ENCODE peak calls at places on chromosomes 13 and 19, in eight cellular contexts. One of them, this sample, is unnamed.

GRCh38 chr19:20005741-20006140 is 33.6 kb downstream of the ZNF682 start:
- DNase-seq in ELR: no peak
- DNase-seq in stimulated activated CD4-positive, alpha-beta T cell treated with anti-CD3 and anti-CD28 coated beads, Interleukin-4, amount 100 ng/mL, for 4 hours: no peak
- DNase-seq in Peyer's patch: no peak
- DNase-seq in IMR-90: no peak
- DNase-seq in stimulated activated naive CD8-positive, alpha-beta T cell treated with anti-CD3 and anti-CD28 coated beads, Interleukin-15, Interleukin-2, amounts not matched to agents 100 U/mL and 50 U/mL, for 24 hours: no peak
- DNase-seq in LNCaP clone FGC: no peak
- DNase-seq in lower lobe of right lung: no peak
- DNase-seq in this sample: no peak

GRCh38 chr13:66397133-66397532 is 833.0 kb downstream of the PCDH9 start:
- DNase-seq in ELR: no peak
- DNase-seq in stimulated activated CD4-positive, alpha-beta T cell treated with anti-CD3 and anti-CD28 coated beads, Interleukin-4, amount 100 ng/mL, for 4 hours: no peak
- DNase-seq in Peyer's patch: no peak
- DNase-seq in IMR-90: no peak
- DNase-seq in stimulated activated naive CD8-positive, alpha-beta T cell treated with anti-CD3 and anti-CD28 coated beads, Interleukin-15, Interleukin-2, amounts not matched to agents 100 U/mL and 50 U/mL, for 24 hours: no peak
- DNase-seq in LNCaP clone FGC: no peak
- DNase-seq in lower lobe of right lung: no peak
- DNase-seq in this sample: no peak

GRCh38 chr13:26663801-26664200 is 96.8 kb downstream of the GPR12 start:
- DNase-seq in ELR: no peak
- DNase-seq in stimulated activated CD4-positive, alpha-beta T cell treated with anti-CD3 and anti-CD28 coated beads, Interleukin-4, amount 100 ng/mL, for 4 hours: no peak
- DNase-seq in Peyer's patch: no peak
- DNase-seq in IMR-90: no peak
- DNase-seq in stimulated activated naive CD8-positive, alpha-beta T cell treated with anti-CD3 and anti-CD28 coated beads, Interleukin-15, Interleukin-2, amounts not matched to agents 100 U/mL and 50 U/mL, for 24 hours: no peak
- DNase-seq in LNCaP clone FGC: peak
- DNase-seq in lower lobe of right lung: no peak
- DNase-seq in this sample: no peak

GRCh38 chr19:46495789-46496099 is at the start of gene PNMA8B:
- DNase-seq in ELR: no peak
- DNase-seq in stimulated activated CD4-positive, alpha-beta T cell treated with anti-CD3 and anti-CD28 coated beads, Interleukin-4, amount 100 ng/mL, for 4 hours: peak
- DNase-seq in Peyer's patch: no peak
- DNase-seq in IMR-90: peak
- DNase-seq in stimulated activated naive CD8-positive, alpha-beta T cell treated with anti-CD3 and anti-CD28 coated beads, Interleukin-15, Interleukin-2, amounts not matched to agents 100 U/mL and 50 U/mL, for 24 hours: peak
- DNase-seq in LNCaP clone FGC: no peak
- DNase-seq in lower lobe of right lung: peak
- DNase-seq in this sample: peak

GRCh38 chr19:17686592-17687042 is 1.5 kb downstream of the UNC13A start:
- DNase-seq in ELR: peak
- DNase-seq in stimulated activated CD4-positive, alpha-beta T cell treated with anti-CD3 and anti-CD28 coated beads, Interleukin-4, amount 100 ng/mL, for 4 hours: peak
- DNase-seq in Peyer's patch: no peak
- DNase-seq in IMR-90: no peak
- DNase-seq in stimulated activated naive CD8-positive, alpha-beta T cell treated with anti-CD3 and anti-CD28 coated beads, Interleukin-15, Interleukin-2, amounts not matched to agents 100 U/mL and 50 U/mL, for 24 hours: no peak
- DNase-seq in LNCaP clone FGC: no peak
- DNase-seq in lower lobe of right lung: no peak
- DNase-seq in this sample: peak

GRCh38 chr13:99751517-99752199 is 219.9 kb downstream of the ZIC5 start:
- DNase-seq in ELR: no peak
- DNase-seq in stimulated activated CD4-positive, alpha-beta T cell treated with anti-CD3 and anti-CD28 coated beads, Interleukin-4, amount 100 ng/mL, for 4 hours: no peak
- DNase-seq in Peyer's patch: no peak
- DNase-seq in IMR-90: no peak
- DNase-seq in stimulated activated naive CD8-positive, alpha-beta T cell treated with anti-CD3 and anti-CD28 coated beads, Interleukin-15, Interleukin-2, amounts not matched to agents 100 U/mL and 50 U/mL, for 24 hours: no peak
- DNase-seq in LNCaP clone FGC: no peak
- DNase-seq in lower lobe of right lung: no peak
- DNase-seq in this sample: no peak

GRCh38 chr13:41680900-41681299 is 223.6 kb downstream of the RGCC start:
- DNase-seq in ELR: no peak
- DNase-seq in stimulated activated CD4-positive, alpha-beta T cell treated with anti-CD3 and anti-CD28 coated beads, Interleukin-4, amount 100 ng/mL, for 4 hours: no peak
- DNase-seq in Peyer's patch: no peak
- DNase-seq in IMR-90: no peak
- DNase-seq in stimulated activated naive CD8-positive, alpha-beta T cell treated with anti-CD3 and anti-CD28 coated beads, Interleukin-15, Interleukin-2, amounts not matched to agents 100 U/mL and 50 U/mL, for 24 hours: no peak
- DNase-seq in LNCaP clone FGC: no peak
- DNase-seq in lower lobe of right lung: no peak
- DNase-seq in this sample: no peak

GRCh38 chr13:44578064-44578394 is 1.9 kb upstream of the TSC22D1 start:
- DNase-seq in ELR: no peak
- DNase-seq in stimulated activated CD4-positive, alpha-beta T cell treated with anti-CD3 and anti-CD28 coated beads, Interleukin-4, amount 100 ng/mL, for 4 hours: no peak
- DNase-seq in Peyer's patch: peak
- DNase-seq in IMR-90: no peak
- DNase-seq in stimulated activated naive CD8-positive, alpha-beta T cell treated with anti-CD3 and anti-CD28 coated beads, Interleukin-15, Interleukin-2, amounts not matched to agents 100 U/mL and 50 U/mL, for 24 hours: no peak
- DNase-seq in LNCaP clone FGC: no peak
- DNase-seq in lower lobe of right lung: no peak
- DNase-seq in this sample: no peak

GRCh38 chr13:50672025-50672424 is 171.5 kb downstream of the DLEU7 start:
- DNase-seq in ELR: peak
- DNase-seq in stimulated activated CD4-positive, alpha-beta T cell treated with anti-CD3 and anti-CD28 coated beads, Interleukin-4, amount 100 ng/mL, for 4 hours: no peak
- DNase-seq in Peyer's patch: no peak
- DNase-seq in IMR-90: no peak
- DNase-seq in stimulated activated naive CD8-positive, alpha-beta T cell treated with anti-CD3 and anti-CD28 coated beads, Interleukin-15, Interleukin-2, amounts not matched to agents 100 U/mL and 50 U/mL, for 24 hours: no peak
- DNase-seq in LNCaP clone FGC: no peak
- DNase-seq in lower lobe of right lung: peak
- DNase-seq in this sample: no peak

GRCh38 chr19:15072930-15073647 is 8.9 kb upstream of the OR1I1 start:
- DNase-seq in ELR: peak
- DNase-seq in stimulated activated CD4-positive, alpha-beta T cell treated with anti-CD3 and anti-CD28 coated beads, Interleukin-4, amount 100 ng/mL, for 4 hours: no peak
- DNase-seq in Peyer's patch: no peak
- DNase-seq in IMR-90: no peak
- DNase-seq in stimulated activated naive CD8-positive, alpha-beta T cell treated with anti-CD3 and anti-CD28 coated beads, Interleukin-15, Interleukin-2, amounts not matched to agents 100 U/mL and 50 U/mL, for 24 hours: no peak
- DNase-seq in LNCaP clone FGC: peak
- DNase-seq in lower lobe of right lung: no peak
- DNase-seq in this sample: no peak

GRCh38 chr19:2015611-2015950 is at the start of gene BTBD2:
- DNase-seq in ELR: peak
- DNase-seq in stimulated activated CD4-positive, alpha-beta T cell treated with anti-CD3 and anti-CD28 coated beads, Interleukin-4, amount 100 ng/mL, for 4 hours: peak
- DNase-seq in Peyer's patch: peak
- DNase-seq in IMR-90: peak
- DNase-seq in stimulated activated naive CD8-positive, alpha-beta T cell treated with anti-CD3 and anti-CD28 coated beads, Interleukin-15, Interleukin-2, amounts not matched to agents 100 U/mL and 50 U/mL, for 24 hours: peak
- DNase-seq in LNCaP clone FGC: peak
- DNase-seq in lower lobe of right lung: peak
- DNase-seq in this sample: peak

GRCh38 chr19:32598022-32598421 is 17.0 kb downstream of the PDCD5 start:
- DNase-seq in ELR: no peak
- DNase-seq in stimulated activated CD4-positive, alpha-beta T cell treated with anti-CD3 and anti-CD28 coated beads, Interleukin-4, amount 100 ng/mL, for 4 hours: no peak
- DNase-seq in Peyer's patch: no peak
- DNase-seq in IMR-90: no peak
- DNase-seq in stimulated activated naive CD8-positive, alpha-beta T cell treated with anti-CD3 and anti-CD28 coated beads, Interleukin-15, Interleukin-2, amounts not matched to agents 100 U/mL and 50 U/mL, for 24 hours: no peak
- DNase-seq in LNCaP clone FGC: no peak
- DNase-seq in lower lobe of right lung: no peak
- DNase-seq in this sample: no peak

GRCh38 chr19:16076958-16077611 is 790 bp downstream of the TPM4 start:
- DNase-seq in ELR: peak
- DNase-seq in stimulated activated CD4-positive, alpha-beta T cell treated with anti-CD3 and anti-CD28 coated beads, Interleukin-4, amount 100 ng/mL, for 4 hours: peak
- DNase-seq in Peyer's patch: peak
- DNase-seq in IMR-90: no peak
- DNase-seq in stimulated activated naive CD8-positive, alpha-beta T cell treated with anti-CD3 and anti-CD28 coated beads, Interleukin-15, Interleukin-2, amounts not matched to agents 100 U/mL and 50 U/mL, for 24 hours: peak
- DNase-seq in LNCaP clone FGC: no peak
- DNase-seq in lower lobe of right lung: peak
- DNase-seq in this sample: peak

GRCh38 chr13:27960362-27961226 is 8.5 kb downstream of the CDX2 start:
- DNase-seq in ELR: no peak
- DNase-seq in stimulated activated CD4-positive, alpha-beta T cell treated with anti-CD3 and anti-CD28 coated beads, Interleukin-4, amount 100 ng/mL, for 4 hours: no peak
- DNase-seq in Peyer's patch: no peak
- DNase-seq in IMR-90: no peak
- DNase-seq in stimulated activated naive CD8-positive, alpha-beta T cell treated with anti-CD3 and anti-CD28 coated beads, Interleukin-15, Interleukin-2, amounts not matched to agents 100 U/mL and 50 U/mL, for 24 hours: peak
- DNase-seq in LNCaP clone FGC: peak
- DNase-seq in lower lobe of right lung: peak
- DNase-seq in this sample: no peak

GRCh38 chr19:56839665-56840451 is 668 bp downstream of the PEG3 start:
- DNase-seq in ELR: no peak
- DNase-seq in stimulated activated CD4-positive, alpha-beta T cell treated with anti-CD3 and anti-CD28 coated beads, Interleukin-4, amount 100 ng/mL, for 4 hours: no peak
- DNase-seq in Peyer's patch: peak
- DNase-seq in IMR-90: no peak
- DNase-seq in stimulated activated naive CD8-positive, alpha-beta T cell treated with anti-CD3 and anti-CD28 coated beads, Interleukin-15, Interleukin-2, amounts not matched to agents 100 U/mL and 50 U/mL, for 24 hours: no peak
- DNase-seq in LNCaP clone FGC: no peak
- DNase-seq in lower lobe of right lung: peak
- DNase-seq in this sample: peak

GRCh38 chr13:58343081-58343480 is 711.5 kb downstream of the PCDH17 start:
- DNase-seq in ELR: no peak
- DNase-seq in stimulated activated CD4-positive, alpha-beta T cell treated with anti-CD3 and anti-CD28 coated beads, Interleukin-4, amount 100 ng/mL, for 4 hours: no peak
- DNase-seq in Peyer's patch: no peak
- DNase-seq in IMR-90: no peak
- DNase-seq in stimulated activated naive CD8-positive, alpha-beta T cell treated with anti-CD3 and anti-CD28 coated beads, Interleukin-15, Interleukin-2, amounts not matched to agents 100 U/mL and 50 U/mL, for 24 hours: no peak
- DNase-seq in LNCaP clone FGC: no peak
- DNase-seq in lower lobe of right lung: no peak
- DNase-seq in this sample: no peak

GRCh38 chr13:25980255-25980654 is 71.6 kb downstream of the SHISA2 start:
- DNase-seq in ELR: peak
- DNase-seq in stimulated activated CD4-positive, alpha-beta T cell treated with anti-CD3 and anti-CD28 coated beads, Interleukin-4, amount 100 ng/mL, for 4 hours: no peak
- DNase-seq in Peyer's patch: no peak
- DNase-seq in IMR-90: peak
- DNase-seq in stimulated activated naive CD8-positive, alpha-beta T cell treated with anti-CD3 and anti-CD28 coated beads, Interleukin-15, Interleukin-2, amounts not matched to agents 100 U/mL and 50 U/mL, for 24 hours: no peak
- DNase-seq in LNCaP clone FGC: peak
- DNase-seq in lower lobe of right lung: no peak
- DNase-seq in this sample: no peak

GRCh38 chr19:7394728-7395359 is 46.1 kb downstream of the ARHGEF18 start:
- DNase-seq in ELR: peak
- DNase-seq in stimulated activated CD4-positive, alpha-beta T cell treated with anti-CD3 and anti-CD28 coated beads, Interleukin-4, amount 100 ng/mL, for 4 hours: peak
- DNase-seq in Peyer's patch: peak
- DNase-seq in IMR-90: peak
- DNase-seq in stimulated activated naive CD8-positive, alpha-beta T cell treated with anti-CD3 and anti-CD28 coated beads, Interleukin-15, Interleukin-2, amounts not matched to agents 100 U/mL and 50 U/mL, for 24 hours: peak
- DNase-seq in LNCaP clone FGC: no peak
- DNase-seq in lower lobe of right lung: peak
- DNase-seq in this sample: peak

GRCh38 chr13:98845726-98846125 is 93.3 kb upstream of the SLC15A1 start:
- DNase-seq in ELR: no peak
- DNase-seq in stimulated activated CD4-positive, alpha-beta T cell treated with anti-CD3 and anti-CD28 coated beads, Interleukin-4, amount 100 ng/mL, for 4 hours: no peak
- DNase-seq in Peyer's patch: no peak
- DNase-seq in IMR-90: no peak
- DNase-seq in stimulated activated naive CD8-positive, alpha-beta T cell treated with anti-CD3 and anti-CD28 coated beads, Interleukin-15, Interleukin-2, amounts not matched to agents 100 U/mL and 50 U/mL, for 24 hours: no peak
- DNase-seq in LNCaP clone FGC: no peak
- DNase-seq in lower lobe of right lung: no peak
- DNase-seq in this sample: no peak

GRCh38 chr19:30059741-30060140 is 117.7 kb downstream of the URI1 start:
- DNase-seq in ELR: no peak
- DNase-seq in stimulated activated CD4-positive, alpha-beta T cell treated with anti-CD3 and anti-CD28 coated beads, Interleukin-4, amount 100 ng/mL, for 4 hours: no peak
- DNase-seq in Peyer's patch: no peak
- DNase-seq in IMR-90: no peak
- DNase-seq in stimulated activated naive CD8-positive, alpha-beta T cell treated with anti-CD3 and anti-CD28 coated beads, Interleukin-15, Interleukin-2, amounts not matched to agents 100 U/mL and 50 U/mL, for 24 hours: no peak
- DNase-seq in LNCaP clone FGC: no peak
- DNase-seq in lower lobe of right lung: no peak
- DNase-seq in this sample: no peak

GRCh38 chr13:111925146-111925875 is 141.6 kb upstream of the SOX1 start:
- DNase-seq in ELR: no peak
- DNase-seq in stimulated activated CD4-positive, alpha-beta T cell treated with anti-CD3 and anti-CD28 coated beads, Interleukin-4, amount 100 ng/mL, for 4 hours: no peak
- DNase-seq in Peyer's patch: no peak
- DNase-seq in IMR-90: no peak
- DNase-seq in stimulated activated naive CD8-positive, alpha-beta T cell treated with anti-CD3 and anti-CD28 coated beads, Interleukin-15, Interleukin-2, amounts not matched to agents 100 U/mL and 50 U/mL, for 24 hours: no peak
- DNase-seq in LNCaP clone FGC: no peak
- DNase-seq in lower lobe of right lung: no peak
- DNase-seq in this sample: no peak

GRCh38 chr19:46416077-46416709 is 2.8 kb upstream of the CCDC8 start:
- DNase-seq in ELR: peak
- DNase-seq in stimulated activated CD4-positive, alpha-beta T cell treated with anti-CD3 and anti-CD28 coated beads, Interleukin-4, amount 100 ng/mL, for 4 hours: no peak
- DNase-seq in Peyer's patch: peak
- DNase-seq in IMR-90: peak
- DNase-seq in stimulated activated naive CD8-positive, alpha-beta T cell treated with anti-CD3 and anti-CD28 coated beads, Interleukin-15, Interleukin-2, amounts not matched to agents 100 U/mL and 50 U/mL, for 24 hours: peak
- DNase-seq in LNCaP clone FGC: no peak
- DNase-seq in lower lobe of right lung: peak
- DNase-seq in this sample: peak

GRCh38 chr19:50319156-50319555 is 10.0 kb downstream of the KCNC3 start:
- DNase-seq in ELR: no peak
- DNase-seq in stimulated activated CD4-positive, alpha-beta T cell treated with anti-CD3 and anti-CD28 coated beads, Interleukin-4, amount 100 ng/mL, for 4 hours: no peak
- DNase-seq in Peyer's patch: no peak
- DNase-seq in IMR-90: no peak
- DNase-seq in stimulated activated naive CD8-positive, alpha-beta T cell treated with anti-CD3 and anti-CD28 coated beads, Interleukin-15, Interleukin-2, amounts not matched to agents 100 U/mL and 50 U/mL, for 24 hours: no peak
- DNase-seq in LNCaP clone FGC: no peak
- DNase-seq in lower lobe of right lung: no peak
- DNase-seq in this sample: no peak